ENCODE peak calls at places on chromosomes 1 and 21, in nine cellular contexts. J is anterior cingulate cortex; X is lower leg skin; S is posterior vena cava; F is effector memory CD4-positive, alpha-beta T cell; Z is activated T-cell treated with anti-CD3 and anti-CD28 coated beads for 1 hour; V is left lung; K is H54; B is T-cell. C is an unnamed sample.

GRCh38 chr1:109773900-109774485 is 10.3 kb upstream of the EPS8L3 start:
- DNase-seq in J (no peak), X (no peak), S (peak; percentile 77), F (no peak), Z (no peak), V (peak; percentile 60), K (no peak), B (no peak), C (peak; percentile 30)

GRCh38 chr1:14926214-14926613 is 227.3 kb upstream of the TMEM51 start:
- DNase-seq in J (no peak), X (no peak), S (no peak), F (no peak), Z (no peak), V (no peak), K (no peak), B (no peak), C (no peak)

GRCh38 chr1:93659805-93660479 is 21.7 kb downstream of the BCAR3 start:
- DNase-seq in J (no peak), X (no peak), S (no peak), F (no peak), Z (no peak), V (no peak), K (no peak), B (no peak), C (no peak)

GRCh38 chr1:207097871-207098324 is 6.1 kb upstream of the C4BPA start:
- DNase-seq in J (no peak), X (no peak), S (no peak), F (no peak), Z (no peak), V (no peak), K (no peak), B (no peak), C (no peak)

GRCh38 chr1:202034683-202035462 is 24.5 kb downstream of the ELF3 start:
- DNase-seq in J (no peak), X (peak; percentile 77), S (peak; percentile 94), F (no peak), Z (no peak), V (peak; percentile 93), K (peak; percentile 88), B (no peak), C (peak; percentile 92)

GRCh38 chr1:147641695-147642592 is 28.4 kb downstream of the ACP6 start:
- DNase-seq in J (no peak), X (peak; percentile 41), S (no peak), F (peak; percentile 36), Z (peak; percentile 30), V (no peak), K (peak; percentile 41), B (peak; percentile 50), C (no peak)

GRCh38 chr21:30620080-30620479 is 347 bp upstream of the KRTAP20-4 start:
- DNase-seq in J (no peak), X (no peak), S (no peak), F (no peak), Z (no peak), V (no peak), K (no peak), B (no peak), C (no peak)

GRCh38 chr1:198387587-198387986 is 152.9 kb downstream of the ATP6V1G3 start:
- DNase-seq in J (no peak), X (no peak), S (no peak), F (no peak), Z (no peak), V (no peak), K (no peak), B (no peak), C (no peak)

GRCh38 chr1:30514945-30515344 is 208.4 kb downstream of the MATN1 start:
- DNase-seq in J (no peak), X (no peak), S (peak; percentile 30), F (no peak), Z (no peak), V (no peak), K (no peak), B (no peak), C (no peak)

GRCh38 chr21:44958471-44959191 is 18.8 kb downstream of the SLX9 start:
- DNase-seq in J (no peak), X (peak; percentile 57), S (peak; percentile 96), F (no peak), Z (no peak), V (peak; percentile 75), K (peak; percentile 82), B (no peak), C (peak; percentile 60)

GRCh38 chr1:43464840-43465693 is 11.3 kb upstream of the HYI start:
- DNase-seq in J (no peak), X (no peak), S (no peak), F (no peak), Z (no peak), V (no peak), K (no peak), B (no peak), C (no peak)

GRCh38 chr21:42850866-42851391 is 28.4 kb downstream of the WDR4 start:
- DNase-seq in J (no peak), X (no peak), S (no peak), F (no peak), Z (no peak), V (peak; percentile 87), K (peak; percentile 67), B (peak; percentile 22), C (peak; percentile 60)

GRCh38 chr1:49190138-49190537 is 413.4 kb upstream of the BEND5 start:
- DNase-seq in J (no peak), X (no peak), S (no peak), F (no peak), Z (no peak), V (no peak), K (no peak), B (no peak), C (no peak)

GRCh38 chr1:119713538-119714456 is 2.1 kb downstream of the PHGDH start:
- DNase-seq in J (peak; percentile 64), X (no peak), S (no peak), F (no peak), Z (no peak), V (no peak), K (no peak), B (no peak), C (no peak)

GRCh38 chr1:248811514-248812490 is 13.9 kb downstream of the SH3BP5L start:
- DNase-seq in J (no peak), X (no peak), S (no peak), F (no peak), Z (no peak), V (peak; percentile 75), K (no peak), B (no peak), C (no peak)

GRCh38 chr21:35578350-35578782 is 482.0 kb downstream of the SETD4 start:
- DNase-seq in J (no peak), X (no peak), S (no peak), F (no peak), Z (no peak), V (no peak), K (peak; percentile 25), B (no peak), C (no peak)